ENCODE peak calls at places on chromosomes 2 and 18, in five cellular contexts. R, A, K, C and V are unnamed samples.

GRCh38 chr2:173079141-173079540 is 3.5 kb downstream of the MAP3K20 start:
- DNase-seq in A (no peak), K (no peak), R (no peak), C (no peak), V (no peak)

GRCh38 chr18:5419601-5420000 is 124.1 kb upstream of the ZBTB14 start:
- DNase-seq in C (no peak), A (no peak), R (no peak), K (no peak), V (no peak)

GRCh38 chr2:17877811-17878221 is 651 bp upstream of the KCNS3 start:
- DNase-seq in A (peak), C (no peak), R (no peak), K (no peak), V (peak)

GRCh38 chr2:6914829-6915228 is 2.4 kb upstream of the RNF144A start:
- DNase-seq in A (no peak), R (no peak), K (no peak), C (no peak), V (no peak)

GRCh38 chr2:207473866-207474251 is 55.9 kb upstream of the CREB1 start:
- DNase-seq in C (no peak), R (no peak), K (no peak), A (no peak), V (no peak)

GRCh38 chr2:45354776-45355175 is 256.3 kb downstream of the SRBD1 start:
- DNase-seq in R (no peak), A (no peak), K (no peak), C (no peak), V (peak)

GRCh38 chr18:9521770-9522169 is 46.5 kb downstream of the RALBP1 start:
- DNase-seq in A (peak), R (no peak), C (no peak), K (no peak), V (no peak)

GRCh38 chr2:81714817-81715216 is 1410.3 kb upstream of the LRRTM1 start:
- DNase-seq in C (no peak), R (no peak), K (no peak), A (no peak), V (no peak)

GRCh38 chr18:77020561-77020960 is 112.0 kb downstream of the MBP start:
- DNase-seq in R (no peak), K (no peak), A (no peak), C (no peak), V (no peak)

GRCh38 chr2:86216577-86217555 is 17.6 kb downstream of the MRPL35 start:
- DNase-seq in C (no peak), A (no peak), R (no peak), K (peak), V (no peak)

GRCh38 chr2:17122887-17123501 is 395.2 kb downstream of the RAD51AP2 start:
- DNase-seq in R (no peak), K (no peak), A (no peak), C (no peak), V (no peak)

GRCh38 chr2:75079575-75079974 is 119.7 kb downstream of the TACR1 start:
- DNase-seq in K (no peak), R (no peak), C (no peak), A (no peak), V (no peak)

GRCh38 chr2:173793649-173794565 is 171.3 kb downstream of the SP3 start:
- DNase-seq in A (peak), C (no peak), R (no peak), K (no peak), V (peak)

GRCh38 chr18:63617049-63617995 is 26.7 kb downstream of the SERPINB4 start:
- DNase-seq in A (no peak), R (no peak), K (peak), C (no peak), V (no peak)

GRCh38 chr2:95265182-95265581 is 9.1 kb upstream of the PROM2 start:
- DNase-seq in K (no peak), R (no peak), C (no peak), A (no peak), V (no peak)

GRCh38 chr2:139177041-139177440 is 396.9 kb upstream of the NXPH2 start:
- DNase-seq in K (no peak), A (no peak), R (no peak), C (no peak), V (no peak)

GRCh38 chr2:10122500-10123280 is at the start of gene RRM2:
- DNase-seq in K (peak), A (peak), R (peak), C (peak), V (peak)

GRCh38 chr2:161166538-161167409 is 6.5 kb downstream of the TANK start:
- DNase-seq in C (no peak), A (no peak), K (no peak), R (no peak), V (no peak)

GRCh38 chr2:151922845-151923666 is 94.8 kb upstream of the ARL5A start:
- DNase-seq in R (no peak), C (no peak), A (peak), K (no peak), V (peak)

GRCh38 chr2:13193075-13193474 is 476.3 kb downstream of the TRIB2 start:
- DNase-seq in C (peak), K (no peak), R (no peak), A (no peak), V (no peak)

GRCh38 chr2:174544156-174544555 is 53.4 kb downstream of the WIPF1 start:
- DNase-seq in K (no peak), A (no peak), R (no peak), C (no peak), V (no peak)

GRCh38 chr2:223459328-223459939 is 142.7 kb downstream of the SCG2 start:
- DNase-seq in R (no peak), A (no peak), K (peak), C (peak), V (no peak)

GRCh38 chr2:2775018-2775417 is 443.9 kb upstream of the MYT1L start:
- DNase-seq in R (no peak), K (no peak), A (no peak), C (no peak), V (no peak)

GRCh38 chr2:64946737-64947090 is 42.5 kb upstream of the SLC1A4 start:
- DNase-seq in R (peak), A (no peak), K (no peak), C (no peak), V (no peak)

GRCh38 chr18:48838921-48839818 is 111.6 kb downstream of the SMAD7 start:
- DNase-seq in A (no peak), C (no peak), R (peak), K (no peak), V (no peak)

GRCh38 chr2:152456262-152456661 is 121.3 kb downstream of the FMNL2 start:
- DNase-seq in A (no peak), K (no peak), R (no peak), C (no peak), V (no peak)

GRCh38 chr18:30150466-30151019 is 892.0 kb downstream of the DSC3 start:
- DNase-seq in K (no peak), C (no peak), R (no peak), A (no peak), V (no peak)

GRCh38 chr2:10658041-10658913 is 31.5 kb downstream of the NOL10 start:
- DNase-seq in C (no peak), R (no peak), K (no peak), A (no peak), V (no peak)

GRCh38 chr2:39685135-39685534 is 19.4 kb downstream of the TMEM178A start:
- DNase-seq in C (no peak), K (no peak), A (no peak), R (no peak), V (no peak)

GRCh38 chr2:26564121-26564520 is 77.0 kb downstream of the CIB4 start:
- DNase-seq in K (no peak), A (no peak), C (no peak), R (no peak), V (no peak)

GRCh38 chr2:240528406-240529040 is 29.3 kb downstream of the ANKMY1 start:
- DNase-seq in R (no peak), C (no peak), K (no peak), A (no peak), V (no peak)

GRCh38 chr2:27123302-27124150 is at the start of gene ABHD1:
- DNase-seq in A (peak), R (no peak), K (peak), C (no peak), V (peak)

GRCh38 chr2:111632661-111633060 is 251.3 kb downstream of the ANAPC1 start:
- DNase-seq in C (no peak), R (no peak), K (no peak), A (no peak), V (no peak)

GRCh38 chr2:16293398-16293797 is 353.0 kb downstream of the MYCN start:
- DNase-seq in K (no peak), R (no peak), A (no peak), C (no peak), V (no peak)